ENCODE peak calls at places on chromosomes 13 and 19, in six cellular contexts. I is fibroblast of lung, R is OCI-LY7, A is right cardiac atrium, P is IMR-90, N is heart left ventricle. Z is an unnamed sample.

GRCh38 chr19:47322048-47322447 is 9.9 kb upstream of the C5AR2 start:
- DNase-seq in I (no peak), R (no peak), A (no peak), P (no peak), N (no peak), Z (no peak)

GRCh38 chr13:102769679-102770078 is 3.9 kb downstream of the TEX30 start:
- DNase-seq in I (peak; percentile 57), R (no peak), A (no peak), P (peak; percentile 14), N (no peak), Z (peak; percentile 32)

GRCh38 chr13:102597029-102598015 is 536 bp downstream of the TPP2 start:
- DNase-seq in I (peak; percentile 37), R (peak; percentile 18), A (peak; percentile 72), P (peak; percentile 52), N (peak; percentile 27), Z (peak; percentile 31)

GRCh38 chr13:94556646-94557045 is 39.3 kb downstream of the TGDS start:
- DNase-seq in I (no peak), R (no peak), A (no peak), P (no peak), N (no peak), Z (no peak)

GRCh38 chr13:99657848-99658265 is 156.6 kb downstream of the TM9SF2 start:
- DNase-seq in I (peak; percentile 51), R (no peak), A (peak; percentile 74), P (no peak), N (peak; percentile 53), Z (peak; percentile 54)

GRCh38 chr19:38265213-38265861 is 964 bp downstream of the SPINT2 start:
- DNase-seq in I (no peak), R (peak; percentile 61), A (peak; percentile 64), P (no peak), N (no peak), Z (no peak)

GRCh38 chr13:76954568-76954967 is 6.3 kb downstream of the ACOD1 start:
- DNase-seq in I (no peak), R (no peak), A (no peak), P (no peak), N (no peak), Z (no peak)

GRCh38 chr19:58492265-58492664 is 16.1 kb downstream of the ZNF446 start:
- DNase-seq in I (no peak), R (no peak), A (no peak), P (no peak), N (no peak), Z (no peak)

GRCh38 chr13:75197803-75198202 is 284.2 kb downstream of the TBC1D4 start:
- DNase-seq in I (no peak), R (no peak), A (peak; percentile 41), P (no peak), N (no peak), Z (no peak)

GRCh38 chr19:51365211-51366049 is 758 bp downstream of the ETFB start:
- DNase-seq in I (peak; percentile 50), R (peak; percentile 58), A (no peak), P (peak; percentile 53), N (peak; percentile 55), Z (peak; percentile 64)

GRCh38 chr19:49877879-49878743 is 609 bp downstream of the TBC1D17 start:
- DNase-seq in I (peak; percentile 97), R (peak; percentile 98), A (peak; percentile 99), P (peak; percentile 96), N (peak; percentile 99), Z (peak; percentile 99)

GRCh38 chr19:330503-330902 is 14.1 kb downstream of the MIER2 start:
- DNase-seq in I (no peak), R (no peak), A (no peak), P (no peak), N (no peak), Z (no peak)

GRCh38 chr19:33047422-33047821 is 17.3 kb downstream of the RHPN2 start:
- DNase-seq in I (no peak), R (no peak), A (no peak), P (no peak), N (no peak), Z (peak; percentile 9)

GRCh38 chr19:18091217-18091608 is 4.5 kb upstream of the IL12RB1 start:
- DNase-seq in I (no peak), R (peak; percentile 83), A (peak; percentile 74), P (no peak), N (peak; percentile 50), Z (no peak)
- H3K4me1 ChIP-seq in I (no peaks in the 10 kb centered on the region), R (peaks cover 94% of the 10 kb centered on the region), A (no peaks in the 10 kb centered on the region), P (no peaks in the 10 kb centered on the region), N (no peaks in the 10 kb centered on the region), Z (no peaks in the 10 kb centered on the region)

GRCh38 chr19:10872551-10873107 is 1.3 kb downstream of the CARM1 start:
- DNase-seq in I (no peak), R (no peak), A (no peak), P (no peak), N (no peak), Z (no peak)

GRCh38 chr19:10871711-10872550 is 578 bp downstream of the CARM1 start:
- DNase-seq in I (no peak), R (peak; percentile 54), A (peak; percentile 85), P (no peak), N (peak; percentile 63), Z (peak; percentile 21)

GRCh38 chr19:10878253-10878652 is 6.9 kb downstream of the CARM1 start:
- DNase-seq in I (no peak), R (peak; percentile 50), A (no peak), P (no peak), N (no peak), Z (no peak)

GRCh38 chr19:10874019-10874418 is 2.7 kb downstream of the CARM1 start:
- DNase-seq in I (no peak), R (no peak), A (no peak), P (no peak), N (no peak), Z (no peak)

DNA sequence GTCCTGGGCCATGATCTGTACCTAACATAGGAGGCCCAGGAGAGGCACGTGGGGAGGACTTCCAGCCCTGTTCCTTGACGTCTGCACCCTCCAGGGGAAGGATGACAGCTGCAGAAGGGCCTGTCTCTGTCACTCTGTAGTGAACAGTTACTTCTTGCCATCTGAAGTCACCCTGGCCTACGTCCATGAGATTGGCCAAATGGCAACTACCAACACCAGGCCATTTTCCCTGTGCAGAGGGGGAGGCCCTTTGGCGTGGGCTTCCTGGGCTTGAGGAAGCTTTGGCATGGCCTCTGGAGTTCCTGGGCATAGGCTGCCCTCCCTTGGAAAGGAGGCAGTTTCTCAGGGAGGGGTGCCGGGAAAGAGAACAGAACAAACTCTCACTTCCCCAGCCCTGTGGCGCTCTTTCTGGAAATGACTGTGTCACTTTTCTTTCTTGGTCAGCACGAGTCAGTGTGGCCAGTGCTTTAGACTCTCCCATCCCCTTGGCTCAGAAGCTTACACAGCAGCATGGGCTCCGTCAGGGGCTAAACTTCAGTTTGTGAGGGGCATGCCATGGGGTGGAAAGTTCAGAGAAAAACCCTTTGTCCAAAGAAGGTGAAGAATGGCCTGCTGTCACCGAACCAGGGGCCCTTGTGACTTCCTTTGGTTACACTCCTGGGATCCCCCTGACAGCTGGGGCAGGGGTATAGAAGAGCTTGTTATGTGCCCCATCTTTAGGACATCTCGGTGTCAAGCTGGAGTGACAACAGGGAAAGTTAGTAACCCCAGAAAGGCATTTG is 5.3 kb downstream of the CARM1 start:
- DNase-seq in I (no peak), R (no peak), A (no peak), P (no peak), N (peak; percentile 85), Z (no peak)
- H3K4me1 ChIP-seq in I (peaks cover 5% of the 10 kb centered on the region), R (peaks cover 68% of the 10 kb centered on the region), A (peaks cover 7% of the 10 kb centered on the region), P (peaks cover 3% of the 10 kb centered on the region), N (peaks cover 66% of the 10 kb centered on the region), Z (peaks cover 25% of the 10 kb centered on the region)

GRCh38 chr13:45773944-45774343 is 71.8 kb downstream of the CBY2 start:
- DNase-seq in I (no peak), R (no peak), A (no peak), P (no peak), N (no peak), Z (no peak)
- H3K4me1 ChIP-seq in I (no peaks in the 10 kb centered on the region), R (no peaks in the 10 kb centered on the region), A (no peaks in the 10 kb centered on the region), P (peaks cover 9% of the 10 kb centered on the region), N (no peaks in the 10 kb centered on the region), Z (peaks cover 9% of the 10 kb centered on the region)

GRCh38 chr19:3468211-3468610 is 12.1 kb downstream of the SMIM24 start:
- DNase-seq in I (no peak), R (no peak), A (no peak), P (no peak), N (no peak), Z (no peak)

GRCh38 chr19:3471954-3472655 is 8.2 kb downstream of the SMIM24 start:
- DNase-seq in I (peak; percentile 17), R (peak; percentile 39), A (peak; percentile 81), P (no peak), N (no peak), Z (peak; percentile 53)

GRCh38 chr19:3470500-3471128 is 9.7 kb downstream of the SMIM24 start:
- DNase-seq in I (no peak), R (no peak), A (no peak), P (no peak), N (no peak), Z (peak; percentile 25)

GRCh38 chr19:3467437-3468198 is 12.7 kb downstream of the SMIM24 start:
- DNase-seq in I (no peak), R (no peak), A (no peak), P (no peak), N (no peak), Z (no peak)

GRCh38 chr19:3469638-3470499 is 10.5 kb downstream of the SMIM24 start:
- DNase-seq in I (no peak), R (no peak), A (no peak), P (no peak), N (no peak), Z (no peak)
- H3K4me1 ChIP-seq in I (peaks cover 3% of the 10 kb centered on the region), R (no peaks in the 10 kb centered on the region), A (no peaks in the 10 kb centered on the region), P (no peaks in the 10 kb centered on the region), N (peaks cover 44% of the 10 kb centered on the region), Z (no peaks in the 10 kb centered on the region)

GRCh38 chr13:98490195-98490771 is 86.6 kb downstream of the STK24 start:
- DNase-seq in I (no peak), R (no peak), A (no peak), P (no peak), N (no peak), Z (no peak)
- H3K4me1 ChIP-seq in I (peaks cover 3% of the 10 kb centered on the region), R (peaks cover 57% of the 10 kb centered on the region), A (peaks cover 23% of the 10 kb centered on the region), P (peaks cover 17% of the 10 kb centered on the region), N (peaks cover 57% of the 10 kb centered on the region), Z (peaks cover 46% of the 10 kb centered on the region)

GRCh38 chr13:21018220-21018619 is 43.2 kb downstream of the LATS2 start:
- DNase-seq in I (no peak), R (no peak), A (no peak), P (no peak), N (no peak), Z (no peak)
- H3K4me1 ChIP-seq in I (peaks cover 30% of the 10 kb centered on the region), R (no peaks in the 10 kb centered on the region), A (peaks cover 26% of the 10 kb centered on the region), P (peaks cover 48% of the 10 kb centered on the region), N (peaks cover 79% of the 10 kb centered on the region), Z (peaks cover 13% of the 10 kb centered on the region)

GRCh38 chr13:35448465-35448864 is 28.0 kb downstream of the MAB21L1 start:
- DNase-seq in I (no peak), R (no peak), A (no peak), P (no peak), N (no peak), Z (no peak)
- H3K4me1 ChIP-seq in I (no peaks in the 10 kb centered on the region), R (no peaks in the 10 kb centered on the region), A (no peaks in the 10 kb centered on the region), P (no peaks in the 10 kb centered on the region), N (no peaks in the 10 kb centered on the region), Z (no peaks in the 10 kb centered on the region)